ENCODE peak calls at places on chromosome 11, in four cellular contexts. One of them, this sample, is unnamed.

GRCh38 chr11:65853249-65853979 is 4.6 kb downstream of the CFL1 start:
- DNase-seq in astrocyte: no peak
- DNase-seq in fibroblast of lung: no peak
- DNase-seq in HCT116: no peak
- DNase-seq in this sample: peak; percentile 58

GRCh38 chr11:115409691-115410220 is 94.5 kb downstream of the CADM1 start:
- DNase-seq in astrocyte: no peak
- DNase-seq in fibroblast of lung: no peak
- DNase-seq in HCT116: no peak
- DNase-seq in this sample: no peak

GRCh38 chr11:57164317-57164716 is 17.4 kb upstream of the LRRC55 start:
- DNase-seq in astrocyte: no peak
- DNase-seq in HCT116: no peak
- DNase-seq in fibroblast of lung: no peak
- DNase-seq in this sample: no peak

GRCh38 chr11:19432370-19433163 is 191.8 kb upstream of the E2F8 start:
- DNase-seq in astrocyte: peak; percentile 93
- DNase-seq in fibroblast of lung: peak; percentile 91
- DNase-seq in HCT116: no peak
- DNase-seq in this sample: no peak

GRCh38 chr11:36724742-36725387 is 126.8 kb upstream of the RAG2 start:
- DNase-seq in fibroblast of lung: no peak
- DNase-seq in HCT116: no peak
- DNase-seq in astrocyte: no peak
- DNase-seq in this sample: no peak

GRCh38 chr11:16356751-16357365 is 512 bp upstream of the SOX6 start:
- DNase-seq in HCT116: no peak
- DNase-seq in astrocyte: peak; percentile 62
- DNase-seq in fibroblast of lung: peak; percentile 70
- DNase-seq in this sample: peak; percentile 25

GRCh38 chr11:15806217-15806616 is 550.1 kb downstream of the SOX6 start:
- DNase-seq in HCT116: no peak
- DNase-seq in fibroblast of lung: peak; percentile 37
- DNase-seq in astrocyte: peak; percentile 16
- DNase-seq in this sample: no peak

GRCh38 chr11:282171-282570 is 4.0 kb downstream of the NLRP6 start:
- DNase-seq in fibroblast of lung: no peak
- DNase-seq in astrocyte: no peak
- DNase-seq in HCT116: no peak
- DNase-seq in this sample: peak; percentile 84

GRCh38 chr11:72989727-72990126 is 152.4 kb downstream of the FCHSD2 start:
- DNase-seq in astrocyte: no peak
- DNase-seq in HCT116: no peak
- DNase-seq in fibroblast of lung: no peak
- DNase-seq in this sample: no peak

GRCh38 chr11:94129505-94130335 is 1.1 kb downstream of the PANX1 start:
- DNase-seq in HCT116: peak; percentile 56
- DNase-seq in fibroblast of lung: no peak
- DNase-seq in astrocyte: no peak
- DNase-seq in this sample: no peak

GRCh38 chr11:11973361-11973800 is 35.0 kb downstream of the DKK3 start:
- DNase-seq in fibroblast of lung: peak; percentile 86
- DNase-seq in HCT116: no peak
- DNase-seq in astrocyte: peak; percentile 83
- DNase-seq in this sample: peak; percentile 89

GRCh38 chr11:32874144-32874543 is 18.5 kb upstream of the QSER1 start:
- DNase-seq in astrocyte: no peak
- DNase-seq in fibroblast of lung: no peak
- DNase-seq in HCT116: no peak
- DNase-seq in this sample: no peak

GRCh38 chr11:115996125-115996807 is 492.1 kb upstream of the CADM1 start:
- DNase-seq in HCT116: no peak
- DNase-seq in fibroblast of lung: no peak
- DNase-seq in astrocyte: no peak
- DNase-seq in this sample: no peak

GRCh38 chr11:63738720-63739360 is 29.7 kb downstream of the ZFTA start:
- DNase-seq in astrocyte: peak; percentile 52
- DNase-seq in HCT116: peak; percentile 64
- DNase-seq in fibroblast of lung: peak; percentile 65
- DNase-seq in this sample: peak; percentile 47

GRCh38 chr11:65003282-65003681 is 6.5 kb upstream of the BATF2 start:
- DNase-seq in fibroblast of lung: peak; percentile 39
- DNase-seq in astrocyte: peak; percentile 18
- DNase-seq in HCT116: no peak
- DNase-seq in this sample: peak; percentile 86

GRCh38 chr11:134334796-134335571 is 3.2 kb downstream of the GLB1L2 start:
- DNase-seq in astrocyte: no peak
- DNase-seq in fibroblast of lung: no peak
- DNase-seq in HCT116: peak; percentile 26
- DNase-seq in this sample: no peak

GRCh38 chr11:19499999-19500398 is 212.6 kb upstream of the NAV2 start:
- DNase-seq in fibroblast of lung: peak; percentile 7
- DNase-seq in HCT116: no peak
- DNase-seq in astrocyte: peak; percentile 6
- DNase-seq in this sample: peak; percentile 82

GRCh38 chr11:18526130-18526520 is 617 bp downstream of the TSG101 start:
- DNase-seq in fibroblast of lung: no peak
- DNase-seq in HCT116: no peak
- DNase-seq in astrocyte: peak; percentile 3
- DNase-seq in this sample: peak; percentile 26

GRCh38 chr11:43923327-43924111 is 18.9 kb upstream of the C11orf96 start:
- DNase-seq in astrocyte: peak; percentile 69
- DNase-seq in fibroblast of lung: peak; percentile 68
- DNase-seq in HCT116: no peak
- DNase-seq in this sample: peak; percentile 89

GRCh38 chr11:13229675-13230359 is 47.8 kb upstream of the BMAL1 start:
- DNase-seq in HCT116: no peak
- DNase-seq in fibroblast of lung: no peak
- DNase-seq in astrocyte: no peak
- DNase-seq in this sample: peak; percentile 14

GRCh38 chr11:33687733-33688479 is 12.7 kb downstream of the C11orf91 start:
- DNase-seq in HCT116: peak; percentile 60
- DNase-seq in astrocyte: peak; percentile 48
- DNase-seq in fibroblast of lung: peak; percentile 58
- DNase-seq in this sample: no peak

GRCh38 chr11:35541621-35542375 is 16.4 kb upstream of the PAMR1 start:
- DNase-seq in HCT116: no peak
- DNase-seq in astrocyte: peak; percentile 97
- DNase-seq in fibroblast of lung: peak; percentile 97
- DNase-seq in this sample: no peak

GRCh38 chr11:76206327-76207081 is at the start of gene WNT11:
- DNase-seq in HCT116: no peak
- DNase-seq in fibroblast of lung: peak; percentile 32
- DNase-seq in astrocyte: no peak
- DNase-seq in this sample: peak; percentile 92

GRCh38 chr11:73262851-73263495 is 9.2 kb upstream of the P2RY6 start:
- DNase-seq in HCT116: no peak
- DNase-seq in astrocyte: peak; percentile 14
- DNase-seq in fibroblast of lung: peak; percentile 40
- DNase-seq in this sample: peak; percentile 83

GRCh38 chr11:44316388-44317240 is 6.7 kb upstream of the ALX4 start:
- DNase-seq in HCT116: no peak
- DNase-seq in astrocyte: no peak
- DNase-seq in fibroblast of lung: no peak
- DNase-seq in this sample: no peak

GRCh38 chr11:46917109-46918086 is 952 bp downstream of the LRP4 start:
- DNase-seq in HCT116: no peak
- DNase-seq in fibroblast of lung: no peak
- DNase-seq in astrocyte: no peak
- DNase-seq in this sample: no peak
- H3K27ac ChIP-seq in HCT116: peak overlapping the region; percentile 46
- H3K27ac ChIP-seq in fibroblast of lung: no peak overlapping the region
- H3K27ac ChIP-seq in astrocyte: peak overlapping the region; percentile 54
- H3K27ac ChIP-seq in this sample: no peak overlapping the region

DNA sequence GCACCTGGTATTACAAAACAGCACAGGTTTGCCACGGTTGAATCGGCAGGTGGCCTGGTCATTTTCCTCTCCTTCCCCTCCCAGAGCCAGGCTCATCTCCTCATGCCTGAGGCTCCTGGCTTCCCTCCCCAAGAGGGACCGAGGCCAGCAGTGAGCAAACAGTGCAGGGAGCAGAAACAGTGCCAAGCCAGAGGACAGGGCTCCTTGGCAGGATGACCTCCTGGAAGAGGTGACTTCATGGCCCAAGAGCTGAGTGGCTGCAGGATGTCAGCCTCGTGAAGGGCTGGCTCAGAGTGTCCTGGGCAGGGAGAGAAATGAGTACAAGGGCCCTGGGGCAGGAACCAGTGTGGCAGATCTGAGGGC is 22.8 kb upstream of the PPFIA1 start:
- DNase-seq in fibroblast of lung: peak; percentile 29
- DNase-seq in HCT116: no peak
- DNase-seq in astrocyte: no peak
- DNase-seq in this sample: peak; percentile 86
- H3K4me1 ChIP-seq in fibroblast of lung: no peaks in the 10 kb centered on the region
- H3K4me1 ChIP-seq in HCT116: peaks cover 23% of the 10 kb centered on the region
- H3K4me1 ChIP-seq in astrocyte: peaks cover 49% of the 10 kb centered on the region
- H3K4me1 ChIP-seq in this sample: peaks cover 40% of the 10 kb centered on the region

DNA sequence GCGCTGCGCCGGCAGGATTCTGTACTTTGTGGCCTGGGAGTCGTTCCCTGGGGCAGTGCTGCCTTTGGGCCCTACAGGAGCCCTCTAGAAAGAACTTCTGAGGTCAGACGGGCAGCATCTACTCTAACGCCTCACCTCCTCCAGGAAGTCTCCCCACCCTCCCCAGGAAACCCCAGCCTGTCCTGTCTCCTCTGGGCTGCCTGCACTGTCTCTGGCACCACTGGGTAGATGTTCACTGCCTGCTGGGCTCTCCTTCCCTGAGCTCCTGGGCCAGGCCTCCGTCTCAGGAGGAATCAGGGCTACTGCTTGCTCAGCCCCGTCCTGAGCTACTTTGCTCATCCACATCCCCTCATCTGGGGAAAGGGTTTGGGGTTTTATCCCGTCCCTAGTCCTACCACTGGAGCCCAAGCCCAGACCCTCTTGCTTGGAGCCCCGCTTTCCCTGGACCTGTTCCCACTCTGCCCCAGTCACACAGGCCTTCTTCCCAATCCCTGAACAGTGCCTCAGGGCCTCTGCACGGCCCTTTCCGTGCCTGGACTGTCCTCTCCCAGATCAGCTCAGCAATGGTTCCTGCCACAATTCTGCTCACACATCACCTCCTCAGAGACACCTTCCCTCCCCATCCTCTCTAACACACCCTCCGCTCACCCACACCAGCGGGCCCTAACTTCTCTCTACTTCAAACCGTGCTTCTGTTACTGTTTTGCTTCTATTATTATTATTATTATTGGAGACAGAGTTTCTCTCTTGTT is 11.3 kb upstream of the TREH start:
- DNase-seq in HCT116: no peak
- DNase-seq in fibroblast of lung: no peak
- DNase-seq in astrocyte: no peak
- DNase-seq in this sample: no peak
- H2AFZ ChIP-seq in HCT116: no peak overlapping the region
- H2AFZ ChIP-seq in fibroblast of lung: peak overlapping the region; percentile 83
- H2AFZ ChIP-seq in astrocyte: peak overlapping the region; percentile 94
- H2AFZ ChIP-seq in this sample: peak overlapping the region; percentile 77

DNA sequence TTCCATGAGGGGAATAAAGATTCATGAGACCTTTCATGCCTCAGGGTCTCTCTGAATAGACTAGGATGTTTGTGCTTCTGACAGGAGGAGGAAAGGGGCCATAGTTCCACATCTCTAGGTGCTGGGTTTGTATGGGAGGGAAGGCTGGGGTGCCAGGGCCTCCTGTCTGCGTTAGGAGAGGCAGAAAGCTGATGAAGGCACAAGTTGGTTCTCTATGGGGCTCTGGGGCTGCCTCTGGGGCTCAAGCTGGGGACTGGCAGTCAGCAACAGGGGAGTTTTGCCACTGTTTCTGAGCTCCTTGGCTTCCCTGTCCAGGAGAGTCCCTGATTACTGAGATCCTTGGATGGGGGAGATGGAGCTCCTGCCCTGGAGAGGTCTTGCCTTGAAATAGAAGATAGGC is 4.1 kb downstream of the KCNE3 start:
- DNase-seq in HCT116: no peak
- DNase-seq in fibroblast of lung: no peak
- DNase-seq in astrocyte: no peak
- DNase-seq in this sample: no peak
- H3K27ac ChIP-seq in HCT116: no peak overlapping the region
- H3K27ac ChIP-seq in fibroblast of lung: no peak overlapping the region
- H3K27ac ChIP-seq in astrocyte: no peak overlapping the region
- H3K27ac ChIP-seq in this sample: no peak overlapping the region

GRCh38 chr11:78415338-78415737 is 2.3 kb downstream of the GAB2 start:
- DNase-seq in HCT116: no peak
- DNase-seq in astrocyte: no peak
- DNase-seq in fibroblast of lung: no peak
- DNase-seq in this sample: no peak

GRCh38 chr11:78416285-78417174 is 1.1 kb downstream of the GAB2 start:
- DNase-seq in fibroblast of lung: peak; percentile 80
- DNase-seq in astrocyte: peak; percentile 73
- DNase-seq in HCT116: peak; percentile 27
- DNase-seq in this sample: peak; percentile 94

GRCh38 chr11:78417888-78418583 is 416 bp upstream of the GAB2 start:
- DNase-seq in HCT116: peak; percentile 32
- DNase-seq in astrocyte: peak; percentile 44
- DNase-seq in fibroblast of lung: peak; percentile 73
- DNase-seq in this sample: peak; percentile 97

GRCh38 chr11:78418584-78419211 is 1.1 kb upstream of the GAB2 start:
- DNase-seq in fibroblast of lung: no peak
- DNase-seq in HCT116: no peak
- DNase-seq in astrocyte: no peak
- DNase-seq in this sample: no peak

DNA sequence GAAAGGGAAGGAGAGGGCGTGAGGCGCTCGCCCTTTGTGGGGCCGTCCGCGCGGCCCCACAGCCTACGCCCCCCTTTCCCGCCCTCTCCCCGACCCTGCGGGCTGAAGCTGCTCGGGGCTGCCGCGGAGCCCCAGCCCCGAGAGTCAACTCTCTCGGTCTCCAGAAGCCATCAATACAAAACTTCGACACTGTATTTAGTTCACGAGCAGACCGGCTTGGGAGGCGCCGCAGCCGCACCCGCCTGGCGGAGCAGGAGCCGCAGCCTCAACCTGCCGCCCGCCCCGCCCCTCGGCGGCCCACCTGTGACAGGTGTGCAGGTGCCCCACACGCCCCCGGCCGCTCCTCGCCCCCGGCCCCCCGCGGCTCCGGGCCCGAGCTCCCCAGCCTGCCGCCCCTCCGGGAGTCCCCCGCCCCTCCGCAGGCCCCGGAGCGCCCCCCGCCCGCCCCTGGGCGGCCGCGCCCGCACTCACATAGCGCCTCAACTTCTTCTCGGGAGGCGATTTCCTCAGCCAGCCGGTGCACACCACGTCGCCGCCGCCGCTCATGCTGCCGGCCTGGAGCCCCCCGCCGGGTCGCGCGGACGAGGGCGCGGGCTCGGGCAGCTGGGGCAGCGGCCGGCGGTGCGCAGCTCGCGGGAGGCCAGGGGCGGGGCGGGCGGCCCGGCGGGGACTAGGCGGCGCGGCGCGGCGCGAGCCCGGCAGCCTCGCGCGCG is at the start of gene GAB2:
- DNase-seq in fibroblast of lung: no peak
- DNase-seq in HCT116: no peak
- DNase-seq in astrocyte: no peak
- DNase-seq in this sample: no peak
- H3K4me1 ChIP-seq in fibroblast of lung: peaks cover 15% of the 10 kb centered on the region
- H3K4me1 ChIP-seq in HCT116: peaks cover 19% of the 10 kb centered on the region
- H3K4me1 ChIP-seq in astrocyte: peaks cover 35% of the 10 kb centered on the region
- H3K4me1 ChIP-seq in this sample: peaks cover 37% of the 10 kb centered on the region

This sample was measured in osteoblast.